ENCODE peak calls at places on chromosomes 5 and 9, in ten cellular contexts. V, T, U, J, W, X, Z, L, C and D are unnamed samples.
A peak's percentile ranks its signal among the peaks of the same experiment; 100 is the strongest.

GRCh38 chr5:67490543-67491321 is 294.1 kb upstream of the CD180 start:
- DNase-seq in X (no peak), V (no peak), C (no peak), T (no peak), J (no peak), W (no peak), L (no peak), Z (no peak), U (no peak), D (no peak)

GRCh38 chr5:148730955-148731898 is 76.9 kb upstream of the HTR4 start:
- DNase-seq in Z (peak; percentile 77), J (peak; percentile 70), T (peak; percentile 91), X (peak; percentile 83), U (peak; percentile 77), W (peak; percentile 89), V (peak; percentile 43), L (no peak), C (no peak), D (no peak)

GRCh38 chr5:10607666-10608442 is 44.0 kb downstream of the ANKRD33B start:
- DNase-seq in W (peak; percentile 80), V (peak; percentile 63), J (peak; percentile 43), C (no peak), Z (no peak), T (peak; percentile 50), X (no peak), L (no peak), U (no peak), D (no peak)

GRCh38 chr5:176740702-176741565 is 69.4 kb upstream of the UNC5A start:
- DNase-seq in U (peak; percentile 17), L (no peak), V (no peak), W (peak; percentile 46), X (no peak), J (no peak), C (peak; percentile 46), T (no peak), Z (no peak), D (peak; percentile 64)

GRCh38 chr9:133701321-133701980 is 36.7 kb downstream of the SARDH start:
- DNase-seq in C (no peak), T (no peak), V (no peak), W (peak; percentile 48), L (peak; percentile 77), X (no peak), Z (no peak), U (no peak), J (no peak), D (peak; percentile 78)

GRCh38 chr9:88481933-88482332 is 53.0 kb upstream of the NXNL2 start:
- DNase-seq in X (no peak), W (no peak), J (no peak), V (no peak), Z (no peak), T (no peak), U (no peak), C (no peak), L (no peak), D (no peak)

GRCh38 chr9:23587903-23588302 is 238.1 kb downstream of the ELAVL2 start:
- DNase-seq in U (no peak), T (peak; percentile 62), X (no peak), J (no peak), V (no peak), Z (no peak), C (no peak), L (no peak), W (no peak), D (no peak)

GRCh38 chr9:23821400-23822181 is 4.4 kb downstream of the ELAVL2 start:
- DNase-seq in C (no peak), Z (no peak), U (peak; percentile 24), T (peak; percentile 79), V (no peak), X (no peak), J (no peak), W (no peak), L (peak; percentile 86), D (no peak)

GRCh38 chr5:171524461-171524860 is 105.0 kb downstream of the FGF18 start:
- DNase-seq in L (no peak), Z (no peak), W (no peak), U (no peak), T (no peak), C (no peak), X (no peak), V (no peak), J (no peak), D (no peak)

DNA sequence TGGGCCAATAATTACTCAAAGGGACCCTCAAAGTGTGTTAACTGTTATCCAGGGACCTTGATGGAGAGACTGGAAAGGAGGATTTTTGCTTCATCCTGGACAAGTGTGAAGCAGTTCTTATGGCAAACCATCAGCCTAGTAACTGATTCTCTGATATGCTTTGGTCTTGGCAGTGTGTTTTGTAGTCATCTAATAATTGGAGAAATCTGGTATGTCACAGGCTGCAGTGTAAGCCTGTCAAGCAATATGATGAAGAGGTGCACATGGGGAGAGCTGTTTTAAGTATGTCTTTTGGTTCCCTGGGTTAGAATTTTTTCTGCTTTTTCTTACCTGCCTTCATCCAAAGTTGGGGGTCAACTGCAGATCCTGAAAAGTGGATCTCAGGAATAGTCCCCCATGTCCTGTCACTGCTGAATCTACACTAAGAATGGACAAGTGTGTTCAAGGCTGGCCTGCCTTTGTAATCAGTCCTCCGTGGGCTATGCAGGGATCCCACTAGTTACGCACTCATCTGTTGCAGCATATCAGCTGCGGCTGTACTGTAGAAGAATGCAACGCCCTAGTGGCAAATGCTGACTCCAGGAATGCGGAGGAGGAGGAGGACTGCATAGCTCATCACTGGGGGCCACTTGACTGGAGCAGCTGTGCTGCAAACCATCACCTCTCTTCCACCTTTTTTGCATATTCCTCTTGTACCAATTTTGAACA is 1.9 kb downstream of the SPTAN1 start:
- DNase-seq in W (peak; percentile 87), X (peak; percentile 35), Z (no peak), L (no peak), J (peak; percentile 38), U (peak; percentile 37), C (no peak), T (peak; percentile 88), V (peak; percentile 27), D (no peak)
- TF ChIP-seq POLR2AphosphoS5 in W (peak; percentile 59), X (peak; percentile 6), Z (no peak), L (no peak), J (no peak), U (no peak), C (peak; percentile 37), T (no peak), V (peak; percentile 25), D (peak; percentile 77)

DNA sequence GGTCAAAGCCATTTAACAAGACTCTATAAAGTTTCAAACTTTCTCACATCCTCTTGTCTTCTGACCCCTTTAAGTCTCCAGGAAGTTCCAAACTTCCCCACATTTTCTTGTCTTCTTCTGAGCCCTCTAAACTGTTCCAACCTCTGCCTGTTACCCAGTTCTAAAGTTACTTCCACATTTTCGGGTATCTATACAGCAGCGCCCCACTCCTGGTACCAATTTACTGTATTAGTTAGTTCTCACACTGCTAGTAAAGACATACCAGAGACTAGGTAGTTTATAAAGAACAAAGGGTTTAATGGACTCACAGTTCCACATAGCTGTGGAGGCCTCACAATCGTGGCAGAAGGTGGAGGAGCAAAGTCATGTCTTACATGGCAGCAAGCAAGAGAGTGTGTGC is 23.3 kb upstream of the PRLR start:
- DNase-seq in J (no peak), T (no peak), U (no peak), W (no peak), C (no peak), Z (no peak), V (no peak), X (no peak), L (no peak), D (no peak)
- H3K4me3 ChIP-seq in J (no peak overlapping the region), T (no peak overlapping the region), U (no peak overlapping the region), W (no peak overlapping the region), C (no peak overlapping the region), Z (no peak overlapping the region), V (no peak overlapping the region), X (no peak overlapping the region), L (no peak overlapping the region), D (no peak overlapping the region)

DNA sequence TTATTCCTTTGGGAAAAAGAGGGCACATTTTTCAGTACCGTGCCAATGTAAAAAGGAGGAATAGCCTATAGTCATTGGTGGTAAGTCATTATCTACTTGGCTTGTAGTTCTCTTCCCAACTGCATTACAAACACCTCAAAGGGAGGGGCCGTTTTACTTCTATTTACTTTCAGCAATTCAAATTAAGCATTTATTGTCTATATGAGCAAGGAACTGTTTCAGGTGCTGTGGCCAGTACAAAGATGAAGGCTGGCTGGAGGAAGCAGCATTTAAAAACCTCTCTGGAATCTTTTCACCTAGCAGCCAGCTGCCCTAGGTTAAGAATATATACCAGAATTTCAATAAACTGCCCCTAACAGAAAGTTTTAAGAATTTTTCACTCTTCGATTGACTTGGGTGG is 48.9 kb downstream of the SEMA6A start:
- DNase-seq in J (no peak), Z (no peak), W (no peak), T (no peak), C (no peak), V (no peak), L (no peak), X (no peak), U (no peak), D (no peak)
- TF ChIP-seq POLR2AphosphoS5 in J (no peak), Z (no peak), W (no peak), T (no peak), C (no peak), V (no peak), L (no peak), X (no peak), U (no peak), D (no peak)

DNA sequence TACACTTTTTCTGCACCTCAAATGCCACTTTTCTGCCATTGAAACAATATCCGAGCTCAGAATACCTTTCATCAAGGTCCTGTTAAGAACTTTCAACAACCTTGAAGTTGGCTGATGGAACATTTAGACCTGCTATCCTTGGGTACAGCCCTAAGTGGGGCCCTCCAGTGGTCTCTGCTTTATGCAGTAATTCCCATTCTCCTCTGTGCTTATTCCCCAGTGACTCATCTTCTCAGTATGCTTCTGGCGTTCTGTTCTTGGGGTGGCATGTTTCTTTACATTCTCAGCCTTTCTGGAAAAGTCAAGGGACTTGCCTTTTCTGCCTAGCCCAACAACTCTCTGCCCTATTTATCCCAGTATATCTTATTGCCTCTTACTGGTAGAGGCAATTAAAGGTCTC is 7.1 kb downstream of the ANP32B start:
- DNase-seq in C (no peak), X (no peak), V (no peak), U (no peak), L (no peak), W (no peak), Z (no peak), T (peak; percentile 18), J (no peak), D (no peak)
- H3K4me3 ChIP-seq in C (no peak overlapping the region), X (no peak overlapping the region), V (no peak overlapping the region), U (no peak overlapping the region), L (no peak overlapping the region), W (no peak overlapping the region), Z (no peak overlapping the region), T (no peak overlapping the region), J (no peak overlapping the region), D (no peak overlapping the region)